ENCODE peak calls at places on chromosomes 13 and 19, in four cellular contexts. I is HepG2, V is H1, F is GM12878. W is an unnamed sample.

GRCh38 chr19:47369923-47370625 is 21.0 kb downstream of the DHX34 start:
- DNase-seq in I (no peak), V (no peak), F (no peak), W (no peak)

GRCh38 chr19:10009269-10009665 is 1.0 kb downstream of the COL5A3 start:
- DNase-seq in F (no peak), I (no peak), V (no peak), W (peak; percentile 89)

GRCh38 chr13:23822252-23822824 is 66.9 kb downstream of the MIPEP start:
- DNase-seq in V (no peak), I (no peak), F (no peak), W (no peak)

GRCh38 chr19:435056-435706 is 25.7 kb downstream of the SHC2 start:
- DNase-seq in I (no peak), F (no peak), V (no peak), W (no peak)

GRCh38 chr19:44848036-44848804 is 2.1 kb downstream of the NECTIN2 start:
- DNase-seq in I (no peak), F (no peak), V (no peak), W (peak; percentile 41)

GRCh38 chr13:27079421-27079958 is 92.1 kb downstream of the USP12 start:
- DNase-seq in V (peak; percentile 17), F (no peak), I (no peak), W (no peak)

GRCh38 chr19:34220472-34221063 is 33.8 kb upstream of the GARRE1 start:
- DNase-seq in F (no peak), V (no peak), I (peak; percentile 67), W (peak; percentile 67)

GRCh38 chr19:41416194-41416674 is 10.9 kb downstream of the B3GNT8 start:
- DNase-seq in I (no peak), V (no peak), F (no peak), W (no peak)

GRCh38 chr13:24670927-24671326 is 9.3 kb upstream of the ATP12A start:
- DNase-seq in F (no peak), I (no peak), V (no peak), W (peak; percentile 16)

GRCh38 chr19:55683449-55684261 is 8.6 kb downstream of the EPN1 start:
- DNase-seq in V (no peak), I (peak; percentile 90), F (no peak), W (no peak)

GRCh38 chr19:38774181-38774950 is 1.0 kb upstream of the LGALS7 start:
- DNase-seq in I (no peak), V (no peak), F (no peak), W (no peak)

GRCh38 chr19:28710278-28710677 is 502.7 kb downstream of the UQCRFS1 start:
- DNase-seq in V (no peak), F (peak; percentile 3), I (peak; percentile 43), W (peak; percentile 42)

GRCh38 chr19:33796164-33797100 is at the start of gene KCTD15:
- DNase-seq in I (no peak), V (no peak), F (no peak), W (peak; percentile 75)

GRCh38 chr13:49645451-49645850 is 17.1 kb downstream of the ARL11 start:
- DNase-seq in I (peak; percentile 58), V (no peak), F (no peak), W (no peak)

GRCh38 chr13:99288069-99288468 is 19.1 kb downstream of the GPR183 start:
- DNase-seq in V (no peak), F (peak; percentile 93), I (no peak), W (no peak)

GRCh38 chr13:102863590-102863989 is 17.8 kb downstream of the ERCC5 start:
- DNase-seq in F (no peak), V (no peak), I (no peak), W (no peak)

GRCh38 chr19:4556574-4557185 is 2.8 kb downstream of the SEMA6B start:
- DNase-seq in F (no peak), I (no peak), V (no peak), W (peak; percentile 98)

GRCh38 chr19:46970815-46971214 is 48.8 kb upstream of the NPAS1 start:
- DNase-seq in F (no peak), I (no peak), V (no peak), W (no peak)

GRCh38 chr13:66994097-66994496 is 236.0 kb downstream of the PCDH9 start:
- DNase-seq in V (peak; percentile 51), I (peak; percentile 38), F (no peak), W (peak; percentile 62)

GRCh38 chr13:59299584-59299983 is 864.1 kb downstream of the DIAPH3 start:
- DNase-seq in F (no peak), V (no peak), I (no peak), W (no peak)

GRCh38 chr13:113734826-113735125 is 24.2 kb upstream of the TMEM255B start:
- DNase-seq in F (no peak), V (no peak), I (no peak), W (no peak)

GRCh38 chr13:46593403-46593802 is 40.4 kb downstream of the LRCH1 start:
- DNase-seq in I (no peak), F (no peak), V (no peak), W (no peak)

GRCh38 chr19:719636-720377 is 11.1 kb downstream of the PALM start:
- DNase-seq in I (no peak), V (no peak), F (no peak), W (peak; percentile 86)

GRCh38 chr19:2561895-2562294 is 86.0 kb downstream of the GADD45B start:
- DNase-seq in I (no peak), F (peak; percentile 92), V (no peak), W (no peak)

GRCh38 chr13:36778083-36778671 is 40.8 kb upstream of the RFXAP start:
- DNase-seq in I (peak; percentile 21), V (no peak), F (peak; percentile 20), W (no peak)

GRCh38 chr13:110731072-110731471 is 17.6 kb downstream of the ING1 start:
- DNase-seq in V (no peak), I (no peak), F (no peak), W (no peak)

GRCh38 chr19:45311640-45312039 is 11.0 kb downstream of the CKM start:
- DNase-seq in V (no peak), F (no peak), I (peak; percentile 28), W (no peak)

GRCh38 chr19:35468637-35469036 is 20.6 kb downstream of the FFAR2 start:
- DNase-seq in F (peak; percentile 82), I (peak; percentile 54), V (no peak), W (peak; percentile 51)

GRCh38 chr13:77528834-77529500 is 6.5 kb upstream of the SCEL start:
- DNase-seq in F (no peak), I (no peak), V (no peak), W (no peak)

GRCh38 chr19:11243798-11244169 is 4.4 kb downstream of the ANGPTL8 start:
- DNase-seq in V (no peak), I (no peak), F (no peak), W (no peak)

GRCh38 chr19:55284405-55285058 is 735 bp downstream of the BRSK1 start:
- DNase-seq in I (no peak), V (no peak), F (no peak), W (no peak)

GRCh38 chr13:98581971-98582702 is 5.2 kb upstream of the STK24 start:
- DNase-seq in F (no peak), V (no peak), I (no peak), W (no peak)

GRCh38 chr13:29454931-29455481 is 140.5 kb downstream of the SLC7A1 start:
- DNase-seq in V (no peak), F (no peak), I (peak; percentile 16), W (peak; percentile 42)

GRCh38 chr19:47239610-47240296 is 8.8 kb upstream of the BBC3 start:
- DNase-seq in V (no peak), F (no peak), I (no peak), W (no peak)

GRCh38 chr19:30059741-30060140 is 117.7 kb downstream of the URI1 start:
- DNase-seq in I (no peak), V (no peak), F (no peak), W (no peak)

GRCh38 chr13:33174491-33174890 is 111.1 kb downstream of the STARD13 start:
- DNase-seq in V (no peak), F (no peak), I (no peak), W (no peak)

GRCh38 chr13:98823442-98823841 is 71.0 kb upstream of the SLC15A1 start:
- DNase-seq in F (no peak), V (no peak), I (no peak), W (no peak)

DNA sequence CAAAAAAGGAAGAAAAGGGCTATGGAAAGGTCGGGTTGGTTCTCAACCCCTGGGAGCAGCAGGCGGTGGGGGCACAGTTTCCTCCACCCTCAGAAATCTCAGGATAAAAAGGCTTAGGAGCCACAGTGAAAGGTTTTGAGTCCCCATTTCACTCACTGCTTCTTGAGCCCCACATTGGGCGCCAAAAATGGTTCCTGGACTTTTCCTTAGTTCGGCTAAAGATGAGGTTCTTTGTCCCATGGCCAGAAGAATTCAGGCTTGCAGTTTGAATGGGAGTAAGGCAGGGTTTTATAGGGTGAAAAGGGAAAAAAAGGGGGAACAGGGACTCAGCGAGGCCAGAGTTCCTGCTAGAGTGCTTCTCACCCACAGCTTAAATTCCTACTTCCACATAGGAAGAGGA is 179.5 kb downstream of the GGACT start:
- DNase-seq in F (no peak), I (no peak), V (no peak), W (no peak)
- TF ChIP-seq ZNF274 in F (no peak), I (no peak), V (no peak), W (no peak)

DNA sequence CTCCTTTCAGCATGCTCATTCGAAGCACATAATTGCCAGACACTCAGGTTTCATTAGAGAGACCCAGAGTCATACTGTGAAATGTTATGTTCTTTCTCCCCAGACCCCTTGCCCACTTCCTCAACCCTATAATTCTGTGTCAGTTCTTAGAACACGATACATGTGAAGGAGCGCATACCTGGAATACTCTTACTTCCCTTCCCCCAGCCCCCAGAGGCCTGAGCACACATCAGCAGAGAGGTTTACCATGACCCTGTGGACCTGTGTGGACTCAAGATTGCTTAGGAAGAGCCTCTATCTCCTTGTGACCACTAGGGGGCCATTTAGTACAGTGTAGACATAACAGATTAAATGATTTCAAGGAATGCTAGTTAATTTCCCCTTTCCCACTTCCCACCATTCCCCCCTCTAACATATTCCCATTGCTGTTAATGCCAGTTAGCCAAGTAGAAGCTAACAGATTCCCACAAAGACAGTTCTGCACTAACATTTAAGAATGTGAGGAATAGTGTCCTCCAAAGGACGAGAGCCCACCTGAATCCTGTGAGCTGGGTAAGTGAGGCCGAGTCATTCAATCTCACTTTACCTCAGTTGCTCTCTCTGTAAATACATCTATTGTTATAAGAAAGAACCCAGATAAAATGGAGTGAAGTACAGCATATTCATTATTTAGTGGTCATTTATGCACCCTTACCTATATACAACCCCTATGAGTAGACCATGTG is 154.2 kb upstream of the MAB21L1 start:
- DNase-seq in I (peak; percentile 52), F (no peak), V (no peak), W (peak; percentile 7)
- TF ChIP-seq TAF1 in I (no peak), F (no peak), V (no peak), W (no peak)

GRCh38 chr19:23075031-23075733 is 41.6 kb upstream of the ZNF730 start:
- DNase-seq in V (peak; percentile 92), F (no peak), I (no peak), W (peak; percentile 20)
- TF ChIP-seq ZNF274 in V (no peak), F (no peak), I (no peak), W (no peak)

DNA sequence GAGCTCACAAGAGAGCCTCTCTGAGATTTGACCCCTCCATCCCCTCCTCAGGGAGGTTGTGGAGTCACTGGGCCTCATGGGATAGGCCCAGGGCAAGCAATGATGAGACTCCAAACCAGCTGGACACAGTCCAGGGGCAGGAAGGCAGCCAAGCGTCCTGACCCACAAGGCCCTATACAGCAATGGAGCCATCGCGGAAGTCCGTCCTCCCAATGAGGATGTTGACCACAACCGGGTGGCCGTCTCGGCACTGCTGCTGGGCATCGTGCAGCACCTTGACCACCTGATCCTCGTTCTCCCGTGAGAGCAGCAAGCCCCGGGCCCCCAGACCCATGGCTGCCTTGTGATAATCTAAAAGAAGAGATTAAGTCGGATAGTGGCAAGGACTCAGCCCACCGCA is 7.9 kb downstream of the SYDE1 start:
- DNase-seq in F (no peak), I (no peak), V (no peak), W (no peak)
- TF ChIP-seq TAF1 in F (no peak), I (no peak), V (no peak), W (no peak)

W was measured in K562.